ENCODE peak calls at places on chromosome 13, in seven cellular contexts. R is omental fat pad, F is tibial artery, H is endodermal cell, P is dorsolateral prefrontal cortex, E is neural crest cell, J is AG04449. C is an unnamed sample.

GRCh38 chr13:100773923-100774641 is 99.5 kb upstream of the TMTC4 start:
- DNase-seq in F (no peak), R (no peak), J (no peak), P (no peak), E (no peak), H (no peak), C (no peak)

GRCh38 chr13:21683034-21683733 is 12.3 kb downstream of the FGF9 start:
- DNase-seq in R (no peak), H (no peak), P (no peak), E (no peak), J (no peak), F (no peak), C (no peak)

GRCh38 chr13:110509971-110510786 is 51.3 kb downstream of the RAB20 start:
- DNase-seq in H (no peak), F (peak; percentile 71), E (no peak), P (no peak), R (no peak), J (no peak), C (peak; percentile 70)

GRCh38 chr13:24606486-24607170 is 73.6 kb upstream of the ATP12A start:
- DNase-seq in H (no peak), F (no peak), P (no peak), E (no peak), J (no peak), R (no peak), C (no peak)

GRCh38 chr13:67343777-67344176 is 113.6 kb upstream of the PCDH9 start:
- DNase-seq in H (no peak), J (no peak), F (no peak), R (no peak), P (no peak), E (no peak), C (no peak)

GRCh38 chr13:111131610-111132009 is 16.5 kb downstream of the ARHGEF7 start:
- DNase-seq in F (no peak), H (peak; percentile 29), R (no peak), P (no peak), E (no peak), J (no peak), C (no peak)

GRCh38 chr13:74158028-74158427 is 23.8 kb upstream of the KLF12 start:
- DNase-seq in P (no peak), E (no peak), F (no peak), J (no peak), H (no peak), R (no peak), C (no peak)

GRCh38 chr13:43023244-43023931 is at the start of gene DNAJC15:
- DNase-seq in P (peak; percentile 83), E (peak; percentile 71), H (peak; percentile 86), R (peak; percentile 58), F (peak; percentile 89), J (no peak), C (peak; percentile 80)

GRCh38 chr13:110541526-110541920 is 20.0 kb downstream of the RAB20 start:
- DNase-seq in E (no peak), H (no peak), J (no peak), F (no peak), R (no peak), P (no peak), C (no peak)

GRCh38 chr13:91139232-91139631 is 208.3 kb upstream of the MIR17HG start:
- DNase-seq in F (no peak), P (no peak), H (no peak), E (no peak), J (no peak), R (no peak), C (no peak)

GRCh38 chr13:20877902-20878301 is 24.6 kb downstream of the XPO4 start:
- DNase-seq in E (no peak), H (no peak), P (no peak), F (no peak), J (no peak), R (no peak), C (no peak)

GRCh38 chr13:104831823-104832222 is 1703.6 kb downstream of the EFNB2 start:
- DNase-seq in E (no peak), J (no peak), H (no peak), P (no peak), F (no peak), R (no peak), C (no peak)

GRCh38 chr13:113533441-113533840 is 42.9 kb upstream of the DCUN1D2 start:
- DNase-seq in H (no peak), E (no peak), J (no peak), P (peak; percentile 16), R (no peak), F (peak; percentile 28), C (no peak)

GRCh38 chr13:113598481-113598880 is 13.9 kb downstream of the TFDP1 start:
- DNase-seq in P (peak; percentile 10), R (no peak), E (no peak), H (peak; percentile 17), F (peak; percentile 50), J (no peak), C (no peak)

GRCh38 chr13:45681101-45681500 is 21.0 kb upstream of the CBY2 start:
- DNase-seq in E (no peak), H (no peak), P (no peak), F (no peak), J (peak; percentile 41), R (no peak), C (no peak)

GRCh38 chr13:105035092-105035491 is 1500.4 kb downstream of the EFNB2 start:
- DNase-seq in P (no peak), F (no peak), J (no peak), H (no peak), R (no peak), E (no peak), C (no peak)

GRCh38 chr13:91576590-91576989 is 178.2 kb downstream of the GPC5 start:
- DNase-seq in H (peak; percentile 82), P (no peak), R (no peak), J (no peak), F (no peak), E (peak; percentile 4), C (no peak)

GRCh38 chr13:114126789-114127472 is 5.5 kb downstream of the RASA3 start:
- DNase-seq in P (no peak), J (no peak), R (no peak), H (no peak), F (no peak), E (no peak), C (no peak)

GRCh38 chr13:30572859-30573275 is 44.9 kb upstream of the USPL1 start:
- DNase-seq in F (no peak), E (no peak), H (no peak), J (no peak), P (no peak), R (no peak), C (peak; percentile 41)
- TF ChIP-seq CTCF in F (peak; percentile 12), E (no peak), H (peak; percentile 25), J (peak; percentile 24), P (no peak), R (no peak), C (peak; percentile 27)

GRCh38 chr13:73059460-73060250 is 850 bp downstream of the KLF5 start:
- DNase-seq in F (peak; percentile 75), P (peak; percentile 51), J (no peak), E (peak; percentile 31), H (peak; percentile 91), R (no peak), C (peak; percentile 69)
- TF ChIP-seq CTCF in F (no peak), P (no peak), J (peak; percentile 32), E (no peak), H (peak; percentile 61), R (no peak), C (peak; percentile 51)

GRCh38 chr13:39875583-39875982 is 220.1 kb downstream of the COG6 start:
- DNase-seq in E (no peak), H (no peak), P (no peak), J (no peak), F (no peak), R (no peak), C (no peak)
- TF ChIP-seq CTCF in E (no peak), H (no peak), P (no peak), J (no peak), F (no peak), R (no peak), C (no peak)

DNA sequence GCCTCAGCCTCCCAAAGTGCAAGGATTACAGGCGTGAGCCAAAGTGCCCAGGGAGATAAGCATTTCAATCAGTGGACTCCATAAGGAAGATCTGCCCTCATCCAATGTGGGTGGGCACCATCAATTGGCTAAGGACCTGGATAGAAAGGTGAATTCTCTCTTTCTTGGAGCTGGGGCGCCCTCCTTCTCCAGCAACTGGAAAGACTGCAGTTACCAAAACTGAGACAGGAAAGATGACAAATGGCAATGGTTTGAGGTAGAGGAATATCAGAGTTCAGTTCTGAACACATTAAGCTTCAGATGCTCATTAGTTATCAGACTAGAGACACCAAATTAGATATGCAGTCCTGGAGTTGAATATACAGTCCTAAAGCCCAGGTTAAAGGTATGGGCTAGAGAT is 10.5 kb upstream of the ELF1 start:
- DNase-seq in J (no peak), H (peak; percentile 68), F (no peak), R (no peak), E (no peak), P (no peak), C (no peak)
- TF ChIP-seq CTCF in J (no peak), H (peak; percentile 75), F (no peak), R (no peak), E (no peak), P (no peak), C (no peak)

DNA sequence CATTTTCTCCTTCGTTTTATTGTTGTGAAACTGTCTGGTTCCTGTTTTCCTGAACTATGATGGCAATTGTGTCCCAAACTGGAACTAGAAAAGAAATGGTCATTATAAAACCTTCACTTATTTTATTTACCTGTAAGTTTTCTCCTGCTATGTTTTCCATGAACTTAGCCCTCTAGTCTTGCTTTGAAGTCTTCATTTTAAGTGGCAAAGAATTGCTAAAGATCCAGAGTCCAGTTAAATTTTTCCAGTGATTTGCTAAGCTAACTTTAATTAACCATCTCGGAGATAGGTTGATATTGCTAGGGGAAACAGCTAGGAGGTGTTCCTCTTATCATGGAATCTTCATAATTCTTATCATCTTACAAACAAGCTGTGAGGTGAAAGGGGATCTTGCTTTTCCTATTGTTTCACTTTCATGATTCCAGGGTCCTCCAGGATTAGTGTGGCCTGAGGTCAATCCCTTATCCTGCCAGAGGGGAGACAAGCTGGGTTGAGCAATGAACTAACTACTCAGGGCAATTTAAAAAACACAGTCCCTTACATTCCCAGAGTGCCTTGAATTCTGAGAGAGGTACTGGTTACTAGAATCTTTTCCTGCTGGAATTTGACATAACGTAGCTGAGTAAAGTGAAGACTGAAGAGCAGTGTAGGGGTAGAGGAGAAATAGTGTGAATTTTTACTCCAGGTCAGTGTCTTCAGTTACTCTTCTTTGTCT is 112.5 kb downstream of the ESD start:
- DNase-seq in J (no peak), E (no peak), H (peak; percentile 70), R (no peak), P (no peak), F (no peak), C (no peak)
- TF ChIP-seq CTCF in J (no peak), E (no peak), H (peak; percentile 62), R (no peak), P (no peak), F (no peak), C (no peak)